ENCODE peak calls at places on chromosomes 11 and 22, in six cellular contexts. X, B, Y, Z, L and H are unnamed samples.
A peak's percentile ranks its signal among the peaks of the same experiment; 100 is the strongest.

GRCh38 chr11:64298966-64299846 is 952 bp upstream of the CATSPERZ start:
- DNase-seq in X (peak; percentile 77), B (no peak), Y (no peak), Z (no peak), L (no peak), H (no peak)

GRCh38 chr11:78949976-78950690 is 375.5 kb upstream of the NARS2 start:
- DNase-seq in X (no peak), B (no peak), Y (no peak), Z (no peak), L (no peak), H (no peak)

GRCh38 chr11:122340607-122341006 is 224.6 kb upstream of the BLID start:
- DNase-seq in X (no peak), B (no peak), Y (no peak), Z (no peak), L (no peak), H (no peak)

GRCh38 chr22:18110194-18110943 is at the start of gene TUBA8:
- DNase-seq in X (peak; percentile 68), B (no peak), Y (no peak), Z (no peak), L (no peak), H (no peak)

GRCh38 chr22:33300165-33300564 is 242.0 kb upstream of the SYN3 start:
- DNase-seq in X (no peak), B (no peak), Y (no peak), Z (no peak), L (no peak), H (no peak)

GRCh38 chr11:120651396-120651795 is 139.8 kb downstream of the GRIK4 start:
- DNase-seq in X (no peak), B (no peak), Y (no peak), Z (no peak), L (no peak), H (no peak)

GRCh38 chr11:20707876-20708275 is 38.5 kb downstream of the NELL1 start:
- DNase-seq in X (no peak), B (no peak), Y (no peak), Z (no peak), L (no peak), H (no peak)

GRCh38 chr22:47392729-47393128 is 630.3 kb downstream of the TBC1D22A start:
- DNase-seq in X (peak; percentile 4), B (no peak), Y (no peak), Z (no peak), L (no peak), H (no peak)

GRCh38 chr11:132054822-132055221 is 684.4 kb downstream of the NTM start:
- DNase-seq in X (no peak), B (no peak), Y (peak; percentile 75), Z (no peak), L (peak; percentile 82), H (peak; percentile 86)

GRCh38 chr11:120209750-120210650 is 832 bp upstream of the OAF start:
- DNase-seq in X (no peak), B (no peak), Y (no peak), Z (no peak), L (no peak), H (no peak)

GRCh38 chr11:103338621-103339484 is 229.6 kb downstream of the DYNC2H1 start:
- DNase-seq in X (no peak), B (no peak), Y (peak; percentile 16), Z (no peak), L (peak; percentile 42), H (no peak)

GRCh38 chr22:35334010-35334409 is 34.3 kb downstream of the TOM1 start:
- DNase-seq in X (no peak), B (no peak), Y (no peak), Z (no peak), L (no peak), H (no peak)

GRCh38 chr11:108048269-108048668 is 39.6 kb downstream of the CUL5 start:
- DNase-seq in X (no peak), B (no peak), Y (no peak), Z (no peak), L (no peak), H (no peak)

GRCh38 chr11:41377709-41378394 is 81.6 kb downstream of the LRRC4C start:
- DNase-seq in X (no peak), B (no peak), Y (no peak), Z (no peak), L (no peak), H (no peak)

GRCh38 chr11:75159081-75159953 is 8.4 kb downstream of the SLCO2B1 start:
- DNase-seq in X (no peak), B (no peak), Y (no peak), Z (no peak), L (no peak), H (no peak)

GRCh38 chr11:13249992-13250391 is 27.6 kb upstream of the BMAL1 start:
- DNase-seq in X (no peak), B (peak; percentile 14), Y (no peak), Z (no peak), L (no peak), H (no peak)

GRCh38 chr11:20111871-20112270 is 48.4 kb downstream of the DBX1 start:
- DNase-seq in X (no peak), B (no peak), Y (no peak), Z (no peak), L (no peak), H (no peak)

GRCh38 chr11:118928870-118929495 is 3.3 kb upstream of the BCL9L start:
- DNase-seq in X (no peak), B (peak; percentile 46), Y (no peak), Z (peak; percentile 72), L (peak; percentile 56), H (no peak)

GRCh38 chr11:118998822-118999221 is 884 bp downstream of the CENATAC start:
- DNase-seq in X (no peak), B (no peak), Y (peak; percentile 18), Z (no peak), L (peak; percentile 82), H (no peak)

GRCh38 chr11:112300094-112300786 is 39.6 kb upstream of the PLET1 start:
- DNase-seq in X (peak; percentile 42), B (no peak), Y (no peak), Z (no peak), L (no peak), H (no peak)

GRCh38 chr11:7643323-7643722 is 30.0 kb downstream of the CYB5R2 start:
- DNase-seq in X (no peak), B (no peak), Y (no peak), Z (no peak), L (no peak), H (no peak)

GRCh38 chr11:2142762-2143202 is 3.6 kb upstream of the IGF2 start:
- DNase-seq in X (no peak), B (no peak), Y (no peak), Z (no peak), L (peak; percentile 62), H (no peak)

GRCh38 chr11:127619946-127620345 is 619.4 kb upstream of the KIRREL3 start:
- DNase-seq in X (no peak), B (no peak), Y (no peak), Z (no peak), L (no peak), H (no peak)

GRCh38 chr11:59403546-59403945 is 22.7 kb downstream of the OR5A2 start:
- DNase-seq in X (no peak), B (no peak), Y (no peak), Z (no peak), L (no peak), H (no peak)

GRCh38 chr11:129425214-129425613 is 49.6 kb downstream of the BARX2 start:
- DNase-seq in X (no peak), B (no peak), Y (no peak), Z (no peak), L (no peak), H (no peak)

GRCh38 chr22:47621253-47621652 is 858.8 kb downstream of the TBC1D22A start:
- DNase-seq in X (no peak), B (no peak), Y (no peak), Z (no peak), L (no peak), H (no peak)

GRCh38 chr11:120134106-120134930 is 3.6 kb downstream of the TRIM29 start:
- DNase-seq in X (no peak), B (no peak), Y (no peak), Z (peak; percentile 40), L (no peak), H (no peak)